ENCODE peak calls at places on chromosomes 16 and 17, in ten cellular contexts. K, Q, Y, J, Z, V, W, T, F and O are unnamed samples.

GRCh38 chr16:19517424-19518089 is 4.3 kb downstream of the GDE1 start:
- DNase-seq in Q (no peak), K (no peak), T (no peak), V (no peak), W (peak), Z (peak), Y (no peak), J (no peak), F (no peak), O (peak)

GRCh38 chr17:31415004-31415454 is 23.6 kb downstream of the RAB11FIP4 start:
- DNase-seq in J (no peak), Z (no peak), Q (no peak), T (no peak), F (no peak), V (no peak), K (no peak), Y (no peak), W (no peak), O (no peak)

GRCh38 chr17:2271985-2272702 is 31.4 kb downstream of the SMG6 start:
- DNase-seq in V (no peak), W (no peak), Q (no peak), Z (peak), T (no peak), J (no peak), K (no peak), F (no peak), Y (no peak), O (no peak)

GRCh38 chr17:18224428-18225120 is 861 bp upstream of the LLGL1 start:
- DNase-seq in Q (peak), J (no peak), K (no peak), T (peak), Y (no peak), F (no peak), W (no peak), Z (no peak), V (no peak), O (no peak)

GRCh38 chr16:50152386-50152806 is 710 bp upstream of the TENT4B start:
- DNase-seq in Y (peak), V (no peak), K (no peak), Q (no peak), W (no peak), T (no peak), Z (peak), J (no peak), F (peak), O (no peak)

GRCh38 chr17:2189231-2189630 is 114.4 kb downstream of the SMG6 start:
- DNase-seq in W (no peak), Q (peak), Z (no peak), Y (no peak), F (no peak), T (no peak), K (no peak), V (no peak), J (no peak), O (no peak)

GRCh38 chr16:1839554-1839953 is 12.5 kb downstream of the FAHD1 start:
- DNase-seq in T (no peak), V (no peak), Z (no peak), Q (no peak), Y (no peak), K (peak), J (no peak), F (no peak), W (peak), O (peak)

GRCh38 chr16:75029854-75030253 is 31.0 kb downstream of the ZNRF1 start:
- DNase-seq in T (no peak), Z (no peak), W (peak), Y (no peak), K (no peak), J (no peak), Q (no peak), V (no peak), F (no peak), O (no peak)

GRCh38 chr16:28168991-28169554 is 42.7 kb downstream of the XPO6 start:
- DNase-seq in K (no peak), F (no peak), Z (no peak), T (no peak), Y (peak), J (no peak), W (no peak), V (no peak), Q (no peak), O (no peak)

GRCh38 chr16:79047337-79047736 is 553.2 kb downstream of the MAF start:
- DNase-seq in F (no peak), Z (no peak), W (no peak), J (no peak), V (no peak), K (no peak), T (no peak), Q (no peak), Y (no peak), O (no peak)

GRCh38 chr17:17922198-17922901 is 49.9 kb downstream of the TOM1L2 start:
- DNase-seq in Z (no peak), F (no peak), T (no peak), K (no peak), V (no peak), J (no peak), W (no peak), Q (no peak), Y (no peak), O (no peak)

GRCh38 chr17:53420035-53420641 is 402.6 kb upstream of the KIF2B start:
- DNase-seq in F (no peak), V (no peak), Z (no peak), W (peak), Q (no peak), T (no peak), K (peak), J (no peak), Y (no peak), O (no peak)

GRCh38 chr17:57486978-57487377 is 230.7 kb downstream of the MSI2 start:
- DNase-seq in T (no peak), F (no peak), Z (no peak), J (no peak), Q (peak), V (no peak), K (no peak), Y (no peak), W (no peak), O (no peak)

GRCh38 chr16:2779151-2779920 is 2.3 kb upstream of the ELOB start:
- DNase-seq in Z (no peak), K (no peak), J (no peak), V (peak), Y (no peak), T (no peak), W (no peak), F (no peak), Q (peak), O (no peak)

GRCh38 chr16:17676171-17676570 is 205.4 kb upstream of the XYLT1 start:
- DNase-seq in V (no peak), F (no peak), Z (no peak), K (no peak), T (no peak), Q (no peak), J (no peak), W (no peak), Y (no peak), O (no peak)

GRCh38 chr16:84117482-84117843 is 721 bp upstream of the MBTPS1 start:
- DNase-seq in Q (no peak), F (peak), Z (no peak), V (no peak), J (peak), T (no peak), W (peak), K (no peak), Y (no peak), O (no peak)

GRCh38 chr17:39740357-39741111 is 2.8 kb downstream of the GRB7 start:
- DNase-seq in V (no peak), Z (peak), W (peak), Q (no peak), Y (no peak), F (no peak), K (no peak), J (no peak), T (no peak), O (no peak)

GRCh38 chr17:81158688-81159590 is 6.4 kb upstream of the PVALEF start:
- DNase-seq in K (no peak), Q (no peak), F (no peak), Y (no peak), V (no peak), T (peak), J (no peak), Z (no peak), W (no peak), O (no peak)

GRCh38 chr17:30947796-30948195 is 23.0 kb upstream of the RNF135 start:
- DNase-seq in K (no peak), Y (no peak), W (no peak), T (no peak), V (no peak), F (no peak), Q (no peak), Z (no peak), J (no peak), O (no peak)

GRCh38 chr17:50346313-50347086 is 574 bp downstream of the XYLT2 start:
- DNase-seq in Z (peak), W (no peak), J (peak), K (peak), T (peak), Q (peak), V (no peak), Y (no peak), F (peak), O (peak)

GRCh38 chr16:26983426-26983825 is 83.3 kb upstream of the C16orf82 start:
- DNase-seq in V (no peak), F (no peak), W (no peak), Y (no peak), K (no peak), J (no peak), T (no peak), Q (no peak), Z (no peak), O (no peak)

GRCh38 chr16:11072420-11073153 is 128.2 kb downstream of the CLEC16A start:
- DNase-seq in K (no peak), Z (no peak), F (no peak), V (no peak), Y (no peak), W (no peak), T (no peak), Q (no peak), J (no peak), O (no peak)

GRCh38 chr17:59465949-59466307 is 99.5 kb upstream of the DHX40 start:
- DNase-seq in K (no peak), F (no peak), T (no peak), Q (no peak), Z (no peak), Y (no peak), V (no peak), J (no peak), W (no peak), O (no peak)

GRCh38 chr17:43723697-43724359 is 34.8 kb downstream of the SOST start:
- DNase-seq in F (no peak), Q (no peak), K (peak), Y (no peak), Z (no peak), T (peak), V (no peak), W (peak), J (no peak), O (peak)

GRCh38 chr16:89173629-89173921 is 2.0 kb downstream of the CDH15 start:
- DNase-seq in T (no peak), J (no peak), W (no peak), Q (no peak), K (no peak), F (no peak), Z (no peak), V (no peak), Y (no peak), O (no peak)

GRCh38 chr17:19317359-19318095 is 45.0 kb downstream of the B9D1 start:
- DNase-seq in Q (peak), Y (no peak), V (peak), J (no peak), T (peak), K (peak), F (peak), W (no peak), Z (no peak), O (peak)

GRCh38 chr16:68247400-68247799 is 2.2 kb downstream of the PLA2G15 start:
- DNase-seq in T (peak), Q (peak), J (no peak), Z (no peak), V (no peak), Y (no peak), F (no peak), W (no peak), K (peak), O (no peak)

GRCh38 chr17:29526322-29526721 is 40.5 kb downstream of the ABHD15 start:
- DNase-seq in Q (no peak), J (no peak), W (peak), V (no peak), K (no peak), Z (no peak), T (no peak), Y (no peak), F (no peak), O (no peak)

GRCh38 chr16:916400-916799 is 54.4 kb downstream of the LMF1 start:
- DNase-seq in K (no peak), V (no peak), Y (no peak), W (no peak), Z (no peak), T (no peak), F (no peak), J (no peak), Q (peak), O (no peak)

GRCh38 chr16:31064882-31065461 is 9.1 kb downstream of the ZNF668 start:
- DNase-seq in W (peak), V (no peak), T (peak), K (peak), F (no peak), Q (peak), Z (no peak), J (no peak), Y (no peak), O (peak)

GRCh38 chr17:80558046-80558445 is 13.4 kb downstream of the RPTOR start:
- DNase-seq in Y (no peak), W (no peak), V (no peak), T (no peak), Q (no peak), Z (no peak), J (no peak), F (no peak), K (no peak), O (no peak)

GRCh38 chr16:59412275-59412841 is 678.2 kb upstream of the GOT2 start:
- DNase-seq in F (no peak), Y (no peak), J (no peak), T (no peak), W (peak), V (no peak), Z (no peak), Q (no peak), K (peak), O (peak)

GRCh38 chr17:82964851-82965341 is 114.5 kb upstream of the METRNL start:
- DNase-seq in F (no peak), Y (no peak), W (no peak), Q (no peak), Z (no peak), T (no peak), J (no peak), K (no peak), V (no peak), O (no peak)

GRCh38 chr16:66070140-66070887 is 296.2 kb upstream of the CDH5 start:
- DNase-seq in F (no peak), V (no peak), W (no peak), Q (peak), Z (no peak), J (no peak), K (peak), Y (no peak), T (peak), O (no peak)

GRCh38 chr16:88640520-88641247 is 2.3 kb downstream of the IL17C start:
- DNase-seq in F (no peak), Z (no peak), W (no peak), V (no peak), K (no peak), J (no peak), Q (no peak), Y (no peak), T (no peak), O (no peak)

GRCh38 chr16:24509536-24509935 is 29.8 kb upstream of the RBBP6 start:
- DNase-seq in W (no peak), V (no peak), T (no peak), F (no peak), Q (no peak), K (no peak), Z (no peak), Y (no peak), J (no peak), O (no peak)

GRCh38 chr16:83870830-83871229 is 28.1 kb upstream of the MLYCD start:
- DNase-seq in Q (no peak), T (no peak), Y (no peak), V (no peak), F (no peak), W (no peak), Z (no peak), K (no peak), J (no peak), O (no peak)

GRCh38 chr17:29154516-29155234 is 25.5 kb downstream of the MYO18A start:
- DNase-seq in W (no peak), Y (no peak), T (no peak), K (no peak), F (no peak), Z (no peak), Q (no peak), J (no peak), V (no peak), O (no peak)

GRCh38 chr16:50645858-50646257 is 35.3 kb downstream of the SNX20 start:
- DNase-seq in V (no peak), Q (no peak), Z (no peak), W (no peak), J (no peak), Y (no peak), T (no peak), F (no peak), K (no peak), O (no peak)